ENCODE peak calls at places on chromosomes 1 and 21, in five cellular contexts. U, E, P, C and F are unnamed samples. For H3K4me1, the result is how much of the 10 kb centered on the place peaks cover.

GRCh38 chr1:225965231-225965630 is 24.2 kb upstream of the LEFTY2 start:
- DNase-seq in U (no peak), E (no peak), P (no peak), C (no peak), F (no peak)

GRCh38 chr1:225767591-225768540 is 9.8 kb upstream of the SRP9 start:
- DNase-seq in U (no peak), E (no peak), P (peak), C (no peak), F (peak)

GRCh38 chr1:9996624-9997582 is at the start of gene RBP7:
- DNase-seq in U (peak), E (peak), P (no peak), C (no peak), F (peak)

GRCh38 chr21:41861987-41862386 is 17.2 kb downstream of the PRDM15 start:
- DNase-seq in U (no peak), E (no peak), P (no peak), C (no peak), F (no peak)

GRCh38 chr1:199295102-199295501 is 656.3 kb downstream of the PTPRC start:
- DNase-seq in U (no peak), E (no peak), P (no peak), C (no peak), F (no peak)

GRCh38 chr1:9233241-9233941 is 1.2 kb upstream of the H6PD start:
- DNase-seq in U (no peak), E (no peak), P (no peak), C (no peak), F (peak)

GRCh38 chr1:8137406-8138244 is 111.5 kb upstream of the ERRFI1 start:
- DNase-seq in U (no peak), E (peak), P (no peak), C (no peak), F (no peak)

GRCh38 chr1:180228648-180229482 is 1.2 kb upstream of the LHX4 start:
- DNase-seq in U (no peak), E (peak), P (peak), C (no peak), F (no peak)

GRCh38 chr1:235943581-235944114 is 76.9 kb upstream of the LYST start:
- DNase-seq in U (no peak), E (no peak), P (no peak), C (no peak), F (no peak)

GRCh38 chr1:201461783-201462441 is 7.1 kb downstream of the PHLDA3 start:
- DNase-seq in U (no peak), E (no peak), P (peak), C (no peak), F (peak)

GRCh38 chr1:239997515-239998311 is 94.0 kb upstream of the FMN2 start:
- DNase-seq in U (peak), E (peak), P (no peak), C (no peak), F (no peak)

GRCh38 chr1:168097921-168098528 is 38.7 kb downstream of the GPR161 start:
- DNase-seq in U (no peak), E (no peak), P (no peak), C (no peak), F (no peak)

GRCh38 chr1:35345439-35345981 is 77.0 kb downstream of the ZMYM4 start:
- DNase-seq in U (no peak), E (no peak), P (no peak), C (no peak), F (no peak)
- H3K9ac ChIP-seq in U (no peak), E (no peak), P (no peak), C (no peak), F (no peak)

GRCh38 chr1:166971252-166971651 is 4.1 kb downstream of the ILDR2 start:
- DNase-seq in U (no peak), E (peak), P (no peak), C (no peak), F (no peak)
- H3K4me1 ChIP-seq in U (under half), E (under half), P (under half), C (under half), F (under half)

GRCh38 chr21:46287541-46287940 is 1.4 kb downstream of the YBEY start:
- DNase-seq in U (no peak), E (no peak), P (no peak), C (no peak), F (no peak)

GRCh38 chr21:46294647-46295176 is 8.6 kb downstream of the YBEY start:
- DNase-seq in U (no peak), E (no peak), P (peak), C (no peak), F (no peak)

GRCh38 chr21:46289655-46290178 is 3.6 kb downstream of the YBEY start:
- DNase-seq in U (no peak), E (no peak), P (no peak), C (no peak), F (no peak)

GRCh38 chr21:46295177-46295711 is 9.1 kb downstream of the YBEY start:
- DNase-seq in U (no peak), E (peak), P (no peak), C (no peak), F (no peak)

GRCh38 chr21:46291561-46291960 is 5.4 kb downstream of the YBEY start:
- DNase-seq in U (no peak), E (no peak), P (no peak), C (no peak), F (no peak)
- H3K4me3 ChIP-seq in U (no peak), E (no peak), P (no peak), C (no peak), F (no peak)

DNA sequence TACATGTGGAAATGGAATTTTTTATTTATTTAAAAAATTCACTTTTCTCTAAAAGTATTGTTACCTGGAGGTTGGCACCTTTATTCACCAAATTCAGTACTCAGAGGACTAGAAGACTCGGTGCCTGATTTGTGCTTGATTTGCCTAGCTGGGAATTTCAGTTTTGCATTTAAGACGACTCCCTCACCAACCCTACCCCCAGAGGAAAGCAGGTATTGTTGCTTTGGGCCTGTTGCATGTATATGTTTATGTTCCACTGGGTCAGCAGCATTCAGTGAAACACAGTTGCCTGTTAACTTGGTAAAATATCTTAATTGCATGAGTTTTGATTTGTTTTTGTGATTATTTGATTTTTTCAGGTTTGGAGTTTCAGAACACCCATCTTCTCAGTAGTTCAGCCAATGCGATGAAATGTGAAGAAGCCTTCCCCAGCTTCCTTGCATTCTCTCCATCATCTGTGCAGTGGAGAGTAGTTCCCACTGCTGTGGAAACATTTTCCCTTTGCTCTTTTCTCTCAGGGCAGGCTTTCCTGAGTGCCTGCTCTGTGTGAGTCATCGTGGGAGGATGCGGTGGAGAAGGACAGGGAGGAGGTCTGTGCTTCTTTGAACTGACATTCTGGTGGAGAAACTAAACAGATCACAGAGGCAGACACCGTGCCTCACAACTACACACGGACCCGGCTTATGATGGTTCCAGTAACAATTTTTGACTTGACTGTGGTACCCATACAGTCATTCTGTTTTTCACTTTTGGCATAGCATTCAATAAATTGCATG is 6.4 kb downstream of the ADARB1 start:
- DNase-seq in U (no peak), E (no peak), P (peak), C (no peak), F (no peak)
- H3K9ac ChIP-seq in U (no peak), E (no peak), P (no peak), C (no peak), F (no peak)